ENCODE peak calls at places on chromosomes 4 and X, in four cellular contexts. K is skeletal muscle cell, E is stomach, Y is astrocyte of the spinal cord. J is an unnamed sample.

GRCh38 chr4:156763511-156763910 is 208.1 kb downstream of the PDGFC start:
- DNase-seq in K (no peak), E (no peak), Y (no peak), J (no peak)

GRCh38 chr4:1232661-1233621 is 16.0 kb downstream of the CTBP1 start:
- DNase-seq in K (no peak), E (no peak), Y (peak; percentile 71), J (no peak)

GRCh38 chrX:57528670-57529255 is 63.0 kb upstream of the ZXDB start:
- DNase-seq in K (no peak), E (no peak), Y (no peak), J (no peak)

GRCh38 chr4:153931804-153932203 is 142.9 kb upstream of the SFRP2 start:
- DNase-seq in K (peak; percentile 58), E (no peak), Y (no peak), J (no peak)

GRCh38 chrX:33087411-33087810 is 123.9 kb downstream of the DMD start:
- DNase-seq in K (no peak), E (no peak), Y (no peak), J (no peak)

GRCh38 chrX:8191022-8191421 is 20.0 kb upstream of the VCX2 start:
- DNase-seq in K (no peak), E (no peak), Y (no peak), J (no peak)

GRCh38 chr4:10115657-10116624 is 658 bp downstream of the WDR1 start:
- DNase-seq in K (no peak), E (peak; percentile 75), Y (peak; percentile 45), J (peak; percentile 69)

GRCh38 chr4:150280081-150280950 is 202.1 kb downstream of the DCLK2 start:
- DNase-seq in K (peak; percentile 67), E (no peak), Y (peak; percentile 94), J (no peak)

GRCh38 chr4:6942238-6942800 is 32.7 kb downstream of the TBC1D14 start:
- DNase-seq in K (peak; percentile 89), E (no peak), Y (peak; percentile 94), J (no peak)

GRCh38 chr4:152072001-152072485 is 311.2 kb upstream of the GATB start:
- DNase-seq in K (no peak), E (no peak), Y (peak; percentile 21), J (no peak)

GRCh38 chr4:143743591-143743990 is 43.1 kb upstream of the FREM3 start:
- DNase-seq in K (no peak), E (no peak), Y (no peak), J (no peak)

GRCh38 chr4:4659871-4660651 is 118.2 kb upstream of the STX18 start:
- DNase-seq in K (peak; percentile 65), E (no peak), Y (peak; percentile 96), J (no peak)

GRCh38 chr4:88315460-88316017 is 31.2 kb upstream of the PPM1K start:
- DNase-seq in K (no peak), E (no peak), Y (no peak), J (no peak)

GRCh38 chrX:8607326-8607725 is 124.6 kb downstream of the ANOS1 start:
- DNase-seq in K (peak; percentile 24), E (no peak), Y (peak; percentile 69), J (peak; percentile 67)

GRCh38 chr4:135573251-135573650 is 1371.7 kb upstream of the PABPC4L start:
- DNase-seq in K (no peak), E (no peak), Y (no peak), J (no peak)

GRCh38 chr4:88689877-88690276 is 7.8 kb downstream of the NAP1L5 start:
- DNase-seq in K (no peak), E (no peak), Y (no peak), J (no peak)

GRCh38 chrX:275967-276587 is 5.1 kb upstream of the PLCXD1 start:
- DNase-seq in K (no peak), E (peak; percentile 90), Y (peak; percentile 29), J (peak; percentile 73)

GRCh38 chr4:153809916-153810810 is 21.3 kb upstream of the SFRP2 start:
- DNase-seq in K (no peak), E (no peak), Y (no peak), J (no peak)

GRCh38 chr4:159142254-159142653 is 39.4 kb downstream of the RAPGEF2 start:
- DNase-seq in K (peak; percentile 16), E (no peak), Y (peak; percentile 33), J (peak; percentile 13)

GRCh38 chr4:138398297-138398696 is 156.1 kb upstream of the SLC7A11 start:
- DNase-seq in K (no peak), E (no peak), Y (no peak), J (no peak)

GRCh38 chr4:173917255-173917960 is 366.1 kb downstream of the FBXO8 start:
- DNase-seq in K (peak; percentile 45), E (no peak), Y (peak; percentile 75), J (no peak)

GRCh38 chrX:107599371-107599970 is 28.8 kb upstream of the PRPS1 start:
- DNase-seq in K (no peak), E (no peak), Y (no peak), J (no peak)

GRCh38 chr4:978957-979701 is 5.8 kb upstream of the DGKQ start:
- DNase-seq in K (no peak), E (no peak), Y (no peak), J (peak; percentile 74)

GRCh38 chrX:69396916-69397315 is 107.2 kb upstream of the NALF2 start:
- DNase-seq in K (no peak), E (no peak), Y (no peak), J (peak; percentile 7)

GRCh38 chr4:26807330-26807729 is 53.3 kb upstream of the STIM2 start:
- DNase-seq in K (peak; percentile 6), E (no peak), Y (no peak), J (no peak)

GRCh38 chrX:87526281-87526680 is 8.7 kb downstream of the KLHL4 start:
- DNase-seq in K (no peak), E (no peak), Y (no peak), J (no peak)

GRCh38 chr4:1137063-1137771 is 23.9 kb upstream of the RNF212 start:
- DNase-seq in K (no peak), E (no peak), Y (no peak), J (no peak)

GRCh38 chr4:38275331-38275821 is 315.2 kb downstream of the PTTG2 start:
- DNase-seq in K (no peak), E (no peak), Y (no peak), J (no peak)